ENCODE peak calls at places on chromosomes 16 and 17, in six cellular contexts. E is neural progenitor cell, M is cardiac muscle cell, S is BJ, X is lower leg skin, K is left lung. Y is an unnamed sample.

GRCh38 chr16:74730049-74730683 is 29.5 kb upstream of the MLKL start:
- DNase-seq in E (no peak), M (no peak), S (no peak), X (peak), K (no peak), Y (no peak)

GRCh38 chr17:57552114-57552601 is 192.9 kb downstream of the CCDC182 start:
- DNase-seq in E (peak), M (peak), S (no peak), X (no peak), K (peak), Y (no peak)

GRCh38 chr16:12539185-12539929 is 264.3 kb downstream of the CPPED1 start:
- DNase-seq in E (no peak), M (no peak), S (peak), X (no peak), K (no peak), Y (peak)

GRCh38 chr16:52618753-52619497 is 72.0 kb upstream of the TOX3 start:
- DNase-seq in E (no peak), M (no peak), S (no peak), X (no peak), K (no peak), Y (no peak)

GRCh38 chr17:38673714-38674012 is 1.1 kb downstream of the EPOP start:
- DNase-seq in E (peak), M (peak), S (no peak), X (no peak), K (no peak), Y (no peak)

GRCh38 chr16:56357291-56357764 is 68.0 kb downstream of the AMFR start:
- DNase-seq in E (peak), M (no peak), S (no peak), X (no peak), K (peak), Y (no peak)

GRCh38 chr17:4969551-4970231 is 2.1 kb upstream of the SPAG7 start:
- DNase-seq in E (no peak), M (peak), S (no peak), X (no peak), K (no peak), Y (no peak)

GRCh38 chr16:49842972-49843371 is 12.9 kb downstream of the ZNF423 start:
- DNase-seq in E (no peak), M (no peak), S (no peak), X (no peak), K (no peak), Y (no peak)

GRCh38 chr17:5133311-5133710 is 17.5 kb downstream of the USP6 start:
- DNase-seq in E (no peak), M (no peak), S (no peak), X (no peak), K (no peak), Y (no peak)

GRCh38 chr17:15886804-15887203 is 58.1 kb upstream of the ADORA2B start:
- DNase-seq in E (no peak), M (no peak), S (no peak), X (no peak), K (no peak), Y (no peak)

GRCh38 chr17:45784583-45785372 is 658 bp downstream of the CRHR1 start:
- DNase-seq in E (peak), M (peak), S (no peak), X (no peak), K (peak), Y (no peak)

GRCh38 chr17:54901230-54901847 is 687 bp downstream of the TOM1L1 start:
- DNase-seq in E (no peak), M (no peak), S (no peak), X (peak), K (no peak), Y (no peak)

GRCh38 chr17:82267575-82268379 is 5.7 kb downstream of the CSNK1D start:
- DNase-seq in E (no peak), M (no peak), S (peak), X (peak), K (peak), Y (peak)

GRCh38 chr17:53032861-53033271 is 789.9 kb upstream of the KIF2B start:
- DNase-seq in E (peak), M (peak), S (no peak), X (no peak), K (no peak), Y (no peak)

GRCh38 chr16:6967796-6968195 is 364.8 kb upstream of the RBFOX1 start:
- DNase-seq in E (peak), M (no peak), S (no peak), X (no peak), K (no peak), Y (no peak)

GRCh38 chr16:85376292-85377095 is 236.6 kb upstream of the GSE1 start:
- DNase-seq in E (no peak), M (no peak), S (no peak), X (no peak), K (no peak), Y (no peak)

GRCh38 chr16:85423631-85424030 is 189.5 kb upstream of the GSE1 start:
- DNase-seq in E (no peak), M (no peak), S (no peak), X (no peak), K (peak), Y (no peak)

GRCh38 chr16:72856797-72857196 is 191.1 kb downstream of the ZFHX3 start:
- DNase-seq in E (peak), M (no peak), S (no peak), X (no peak), K (no peak), Y (no peak)

GRCh38 chr17:39080416-39081179 is 70.8 kb downstream of the PLXDC1 start:
- DNase-seq in E (peak), M (no peak), S (peak), X (peak), K (no peak), Y (no peak)

GRCh38 chr17:28347261-28347891 is 10.0 kb downstream of the POLDIP2 start:
- DNase-seq in E (no peak), M (no peak), S (peak), X (no peak), K (no peak), Y (peak)

GRCh38 chr17:41692722-41693521 is 4.2 kb downstream of the EIF1 start:
- DNase-seq in E (no peak), M (no peak), S (no peak), X (no peak), K (no peak), Y (no peak)

GRCh38 chr17:31349454-31349853 is 28.0 kb upstream of the EVI2A start:
- DNase-seq in E (no peak), M (no peak), S (no peak), X (no peak), K (no peak), Y (no peak)

GRCh38 chr17:58991718-58992331 is 114.9 kb downstream of the TRIM37 start:
- DNase-seq in E (no peak), M (no peak), S (peak), X (no peak), K (no peak), Y (no peak)

GRCh38 chr17:40343126-40344119 is 21.1 kb downstream of the GJD3 start:
- DNase-seq in E (peak), M (no peak), S (no peak), X (no peak), K (no peak), Y (no peak)

DNA sequence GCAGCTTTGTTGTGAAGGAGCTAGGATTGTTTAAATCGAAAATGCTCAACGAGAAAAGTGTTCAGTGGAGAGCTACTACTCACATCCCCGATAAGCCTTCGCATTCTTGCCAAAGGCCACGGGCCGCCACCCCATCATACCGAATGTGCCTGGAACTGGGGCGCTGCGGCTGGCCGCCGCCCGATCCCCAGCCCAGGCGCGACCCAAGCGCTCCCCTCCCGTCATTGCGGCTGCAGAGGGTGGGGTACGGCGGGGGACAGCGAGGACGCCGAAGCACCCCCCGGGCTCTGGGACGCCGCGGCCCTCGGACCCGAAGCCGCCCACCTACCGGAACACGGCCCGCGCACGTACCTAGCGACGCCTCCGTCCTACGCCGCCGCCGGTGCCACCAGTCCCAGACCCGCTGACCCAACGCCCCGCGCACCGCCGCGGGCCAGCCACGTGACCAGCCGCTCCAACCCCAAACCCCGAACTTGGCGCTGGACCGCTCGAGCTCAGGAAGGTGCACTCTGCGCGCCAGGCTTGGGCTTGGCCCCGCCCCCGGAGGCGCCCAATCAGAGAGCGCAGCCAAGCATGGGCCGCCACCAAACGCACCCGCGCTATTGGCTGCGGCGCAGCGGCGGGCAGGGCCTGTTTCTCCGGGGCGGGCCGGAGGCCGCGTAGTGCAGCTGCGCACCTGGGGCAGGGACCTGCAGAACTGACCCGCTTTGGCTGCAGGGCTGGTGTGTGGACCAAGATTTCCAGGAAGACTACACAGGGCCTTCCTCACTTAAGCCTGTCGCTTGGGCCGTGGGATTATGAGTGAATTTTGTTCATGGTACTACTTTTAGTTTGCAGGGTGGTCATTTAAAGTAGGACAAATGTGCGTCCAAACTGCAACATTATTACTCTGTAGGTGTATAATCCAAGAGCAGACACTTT is at the start of gene SHMT1:
- DNase-seq in E (peak), M (peak), S (peak), X (peak), K (peak), Y (peak)
- TF ChIP-seq CTCF in E (no peak), M (no peak), S (no peak), X (no peak), K (no peak), Y (no peak)

GRCh38 chr17:75151893-75152292 is 2.4 kb downstream of the JPT1 start:
- DNase-seq in E (no peak), M (no peak), S (no peak), X (no peak), K (no peak), Y (no peak)
- H3K4me3 ChIP-seq in E (peak), M (peak), S (no peak), X (no peak), K (no peak), Y (peak)

GRCh38 chr17:61479493-61480413 is 27.5 kb downstream of the TBX4 start:
- DNase-seq in E (no peak), M (no peak), S (no peak), X (no peak), K (no peak), Y (no peak)

GRCh38 chr17:61483778-61484116 is 31.5 kb downstream of the TBX4 start:
- DNase-seq in E (no peak), M (no peak), S (no peak), X (no peak), K (no peak), Y (no peak)

GRCh38 chr17:61482467-61482866 is 30.2 kb downstream of the TBX4 start:
- DNase-seq in E (no peak), M (no peak), S (no peak), X (no peak), K (peak), Y (no peak)

GRCh38 chr17:61480414-61480807 is 28.2 kb downstream of the TBX4 start:
- DNase-seq in E (no peak), M (no peak), S (no peak), X (no peak), K (peak), Y (no peak)

DNA sequence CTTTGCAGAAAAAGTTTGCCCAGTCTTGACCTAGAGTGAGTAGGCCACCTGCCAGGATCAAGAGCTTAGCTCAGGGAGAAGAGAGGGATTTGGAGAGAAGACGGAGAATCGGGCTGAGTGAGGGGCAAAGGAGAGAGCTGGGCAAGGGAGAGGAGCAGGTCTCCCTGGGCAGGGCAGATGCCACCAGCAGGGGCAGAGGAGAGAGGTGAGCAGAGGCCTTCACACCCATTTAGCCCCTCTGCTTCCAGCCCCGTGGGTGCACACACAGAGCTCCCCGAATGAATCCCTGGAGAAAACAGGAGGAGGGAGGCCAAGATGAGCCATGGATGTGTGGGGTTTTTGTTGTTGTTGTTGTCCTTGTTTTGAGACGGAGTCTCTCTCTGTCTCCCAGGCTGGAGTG is 29.2 kb downstream of the TBX4 start:
- DNase-seq in E (no peak), M (no peak), S (no peak), X (no peak), K (peak), Y (no peak)
- TF ChIP-seq CTCF in E (no peak), M (no peak), S (no peak), X (no peak), K (no peak), Y (no peak)

GRCh38 chr17:75753514-75754377 is 11.2 kb downstream of the GALK1 start:
- DNase-seq in E (peak), M (peak), S (no peak), X (no peak), K (peak), Y (no peak)

GRCh38 chr17:75755990-75756389 is 9.0 kb downstream of the GALK1 start:
- DNase-seq in E (no peak), M (no peak), S (no peak), X (no peak), K (peak), Y (no peak)

GRCh38 chr17:75755205-75755901 is 9.6 kb downstream of the GALK1 start:
- DNase-seq in E (no peak), M (no peak), S (no peak), X (no peak), K (peak), Y (no peak)

GRCh38 chr17:75753193-75753513 is 11.8 kb downstream of the GALK1 start:
- DNase-seq in E (no peak), M (no peak), S (no peak), X (no peak), K (peak), Y (no peak)

GRCh38 chr17:75754378-75755204 is 10.4 kb downstream of the GALK1 start:
- DNase-seq in E (no peak), M (no peak), S (no peak), X (no peak), K (peak), Y (no peak)
- H3K4me3 ChIP-seq in E (no peak), M (no peak), S (no peak), X (no peak), K (no peak), Y (no peak)